ENCODE peak calls at places on chromosome 17, in ten cellular contexts. T is K562; O is ovary; L is GM23248; Q is upper lobe of right lung; Z is CD4-positive, alpha-beta memory T cell; F is BE2C; E is body of pancreas; K is pancreas; G is DND-41. J is an unnamed sample. For H3K4me1, H3K27me3 and H3K9me3, the result is how much of the 10 kb centered on the place peaks cover.

GRCh38 chr17:58246104-58246740 is 7.8 kb downstream of the LPO start:
- DNase-seq in E (no peak), O (no peak), Z (no peak), L (no peak), K (no peak), F (no peak), Q (no peak), T (no peak), G (no peak), J (no peak)

GRCh38 chr17:4204676-4205075 is 59.1 kb downstream of the ANKFY1 start:
- DNase-seq in T (no peak), E (no peak), Z (no peak), G (no peak), O (peak), K (no peak), Q (no peak), F (no peak), L (peak), J (no peak)

GRCh38 chr17:6456914-6457687 is 12.8 kb downstream of the PIMREG start:
- DNase-seq in Q (peak), Z (no peak), E (no peak), G (no peak), L (peak), F (no peak), O (peak), K (no peak), T (peak), J (no peak)

GRCh38 chr17:30433514-30433913 is 43.7 kb upstream of the GOSR1 start:
- DNase-seq in L (peak), Z (no peak), E (no peak), F (no peak), G (no peak), T (peak), K (no peak), Q (no peak), O (no peak), J (no peak)

GRCh38 chr17:6073620-6074019 is 3.4 kb downstream of the WSCD1 start:
- DNase-seq in O (no peak), E (no peak), Z (no peak), Q (no peak), G (no peak), T (no peak), L (no peak), K (no peak), F (no peak), J (no peak)

GRCh38 chr17:50207792-50208567 is 6.5 kb upstream of the COL1A1 start:
- DNase-seq in E (no peak), Q (no peak), O (peak), K (no peak), Z (no peak), G (no peak), L (no peak), T (no peak), F (no peak), J (peak)

GRCh38 chr17:61402978-61403845 is 3.6 kb downstream of the TBX2 start:
- DNase-seq in Z (no peak), O (no peak), F (peak), E (no peak), Q (peak), L (no peak), G (no peak), K (no peak), T (no peak), J (no peak)

GRCh38 chr17:63699638-63700527 is at the start of gene LIMD2:
- DNase-seq in L (peak), T (peak), G (peak), E (peak), K (peak), F (peak), Z (peak), Q (peak), O (peak), J (peak)

GRCh38 chr17:80710716-80711115 is 166.1 kb downstream of the RPTOR start:
- DNase-seq in F (no peak), Z (no peak), Q (no peak), L (no peak), K (no peak), G (no peak), O (no peak), T (no peak), E (no peak), J (no peak)

GRCh38 chr17:888998-889401 is 90.6 kb downstream of the NXN start:
- DNase-seq in K (no peak), O (no peak), L (no peak), Z (no peak), Q (no peak), T (no peak), G (peak), F (no peak), E (no peak), J (no peak)

GRCh38 chr17:8467527-8467926 is 31.8 kb downstream of the NDEL1 start:
- DNase-seq in Z (no peak), K (no peak), T (no peak), L (no peak), Q (no peak), E (no peak), O (no peak), G (no peak), F (no peak), J (no peak)

GRCh38 chr17:63764701-63765100 is 8.7 kb downstream of the CCDC47 start:
- DNase-seq in G (no peak), O (no peak), E (no peak), Q (no peak), F (no peak), K (no peak), T (no peak), L (peak), Z (no peak), J (no peak)

GRCh38 chr17:78338860-78339259 is 21.0 kb downstream of the SOCS3 start:
- DNase-seq in Z (peak), K (peak), G (no peak), O (no peak), Q (no peak), F (no peak), E (peak), T (no peak), L (no peak), J (no peak)

GRCh38 chr17:20230924-20231323 is 221.8 kb downstream of the SPECC1 start:
- DNase-seq in T (no peak), L (no peak), Z (no peak), G (no peak), K (no peak), E (no peak), F (no peak), Q (no peak), O (no peak), J (no peak)

GRCh38 chr17:9403207-9403606 is 172.4 kb downstream of the STX8 start:
- DNase-seq in F (no peak), O (no peak), Z (no peak), G (no peak), E (no peak), L (no peak), Q (no peak), T (no peak), K (no peak), J (no peak)

GRCh38 chr17:66540131-66540781 is 237.8 kb downstream of the PRKCA start:
- DNase-seq in Q (no peak), Z (no peak), F (no peak), K (peak), O (peak), G (peak), L (peak), T (no peak), E (peak), J (no peak)

GRCh38 chr17:38465420-38466345 is 37.4 kb downstream of the ARHGAP23 start:
- DNase-seq in L (peak), K (no peak), F (no peak), Z (no peak), Q (no peak), G (no peak), O (peak), E (no peak), T (peak), J (no peak)
- H3K4me1 ChIP-seq in L (half or more), K (under half), F (under half), Z (under half), Q (under half), G (under half), O (under half), E (under half), T (under half), J (under half)

DNA sequence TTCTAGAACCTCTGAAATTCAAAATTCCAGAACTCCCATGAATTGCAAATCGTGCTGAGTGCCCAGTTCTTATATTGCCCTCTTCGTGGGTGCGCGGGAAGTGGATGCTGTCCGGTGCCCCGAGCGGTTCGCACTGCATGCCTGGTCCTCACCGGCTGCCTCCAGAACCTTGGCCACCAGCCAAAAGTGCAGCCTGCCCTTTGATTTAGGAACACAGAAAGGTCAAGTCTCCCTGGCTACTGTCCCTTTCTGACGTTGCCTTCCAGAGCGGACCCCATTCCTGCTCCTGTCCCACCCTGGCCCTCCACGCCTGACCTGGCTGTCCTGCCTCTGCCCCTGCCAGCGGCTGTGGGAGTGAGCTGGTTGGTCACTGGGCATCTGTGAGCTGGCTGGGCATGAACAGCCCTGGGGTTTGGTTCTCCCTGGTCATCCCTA is 9.7 kb downstream of the NEUROD2 start:
- DNase-seq in Z (no peak), T (no peak), F (peak), Q (no peak), O (no peak), L (no peak), G (no peak), K (no peak), E (peak), J (no peak)
- H3K27me3 ChIP-seq in Z (half or more), T (under half), F (half or more), Q (half or more), O (under half), L (half or more), G (under half), K (under half), E (under half), J (half or more)

GRCh38 chr17:38917259-38917658 is 8.2 kb upstream of the LASP1NB start:
- DNase-seq in F (no peak), K (no peak), Q (no peak), O (no peak), T (no peak), E (no peak), Z (no peak), G (peak), L (no peak), J (no peak)

GRCh38 chr17:38914741-38915638 is 10.4 kb upstream of the LASP1NB start:
- DNase-seq in G (no peak), K (no peak), T (no peak), L (no peak), Q (peak), F (peak), Z (no peak), O (peak), E (no peak), J (no peak)

GRCh38 chr17:38918129-38918913 is 7.1 kb upstream of the LASP1NB start:
- DNase-seq in L (no peak), T (no peak), E (no peak), F (no peak), G (no peak), Q (no peak), O (no peak), Z (no peak), K (no peak), J (no peak)

GRCh38 chr17:38916771-38917170 is 8.6 kb upstream of the LASP1NB start:
- DNase-seq in O (no peak), Q (peak), G (no peak), L (no peak), F (no peak), E (no peak), T (no peak), Z (no peak), K (no peak), J (no peak)

DNA sequence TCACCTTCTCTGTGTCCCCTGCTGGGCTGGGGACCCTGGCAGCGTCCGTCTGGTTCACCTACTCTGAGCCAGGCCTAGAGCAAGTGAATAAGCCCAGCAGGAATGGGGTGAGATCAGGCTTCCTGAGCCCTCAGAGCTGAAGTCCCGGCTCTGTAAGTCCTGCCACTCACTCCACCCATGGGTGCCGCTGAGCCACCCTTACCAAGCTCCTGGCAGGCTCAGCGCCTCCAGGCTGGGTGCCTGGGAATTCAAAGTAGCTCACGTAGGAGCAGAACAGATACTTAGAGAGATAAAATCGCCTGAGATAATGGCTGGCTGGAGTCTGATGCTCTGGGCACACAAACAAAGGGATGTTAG is 9.8 kb upstream of the LASP1NB start:
- DNase-seq in K (no peak), Q (no peak), T (no peak), Z (no peak), E (no peak), G (no peak), O (peak), L (no peak), F (no peak), J (no peak)
- H3K9me3 ChIP-seq in K (under half), Q (under half), T (under half), Z (under half), E (under half), G (under half), O (under half), L (under half), F (under half), J (under half)

DNA sequence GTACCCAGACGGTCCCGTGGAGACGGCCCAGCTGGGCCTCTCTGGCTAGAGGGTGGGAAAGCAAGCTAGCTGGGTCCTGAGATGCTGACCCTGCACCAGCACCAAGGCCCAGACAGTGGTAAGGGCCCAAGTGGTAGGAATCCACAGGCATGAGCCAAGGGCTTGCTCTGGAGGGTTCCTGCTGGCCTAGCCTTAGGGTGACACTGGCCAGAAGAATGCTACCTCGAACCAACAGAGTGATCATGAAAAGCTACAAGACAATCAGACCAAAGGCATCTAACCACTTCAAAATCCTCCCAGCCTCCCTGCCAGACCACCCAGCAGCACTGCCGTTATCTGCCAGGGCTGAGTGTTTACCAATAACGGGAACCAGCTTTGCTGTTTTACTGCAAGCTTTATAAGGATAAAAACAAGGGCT is 13.2 kb downstream of the HIC1 start:
- DNase-seq in T (no peak), O (no peak), F (no peak), K (no peak), Z (no peak), Q (no peak), E (no peak), G (no peak), L (peak), J (no peak)
- H3K4me1 ChIP-seq in T (under half), O (under half), F (under half), K (under half), Z (under half), Q (half or more), E (under half), G (under half), L (half or more), J (under half)